ENCODE peak calls at places on chromosomes 12 and 14, in six cellular contexts. D is stomach, J is lower leg skin, O is neural crest cell, M is epithelial cell of esophagus, S is HFF-Myc. W is an unnamed sample.

GRCh38 chr14:74080820-74081460 is 3.3 kb downstream of the ALDH6A1 start:
- DNase-seq in J (no peak), O (no peak), D (no peak), M (no peak), S (no peak), W (no peak)

GRCh38 chr12:21065845-21066244 is 65.1 kb upstream of the SLCO1B1 start:
- DNase-seq in J (no peak), S (no peak), M (peak; percentile 5), O (no peak), D (no peak), W (no peak)

GRCh38 chr12:54719691-54720090 is 71.5 kb upstream of the DCD start:
- DNase-seq in J (no peak), D (no peak), O (no peak), S (no peak), M (no peak), W (no peak)

GRCh38 chr14:99730876-99731351 is 46.8 kb downstream of the CYP46A1 start:
- DNase-seq in S (no peak), D (no peak), M (no peak), O (no peak), J (no peak), W (no peak)

GRCh38 chr14:92568621-92569479 is 55.3 kb downstream of the RIN3 start:
- DNase-seq in S (no peak), D (no peak), O (no peak), M (no peak), J (no peak), W (no peak)

GRCh38 chr12:115687094-115687493 is 590.4 kb downstream of the MED13L start:
- DNase-seq in J (no peak), D (peak; percentile 26), M (no peak), O (no peak), S (no peak), W (no peak)

GRCh38 chr12:53053223-53054111 is 3.6 kb downstream of the TNS2 start:
- DNase-seq in O (no peak), S (no peak), M (peak; percentile 84), J (no peak), D (peak; percentile 84), W (no peak)

GRCh38 chr12:109640961-109641360 is 67.4 kb downstream of the MVK start:
- DNase-seq in J (no peak), M (no peak), S (no peak), O (no peak), D (no peak), W (no peak)

GRCh38 chr12:84497819-84498218 is 414.8 kb downstream of the SLC6A15 start:
- DNase-seq in D (no peak), O (no peak), M (peak; percentile 36), J (no peak), S (no peak), W (no peak)

GRCh38 chr12:98743362-98743953 is 98.4 kb downstream of the APAF1 start:
- DNase-seq in D (no peak), J (no peak), M (peak; percentile 38), O (peak; percentile 54), S (no peak), W (no peak)

GRCh38 chr14:24238123-24238522 is 4.3 kb downstream of the TINF2 start:
- DNase-seq in D (no peak), M (peak; percentile 95), J (no peak), S (no peak), O (no peak), W (no peak)

GRCh38 chr12:29796823-29797263 is 13.1 kb upstream of the TMTC1 start:
- DNase-seq in O (no peak), J (peak; percentile 46), D (no peak), S (peak; percentile 31), M (peak; percentile 83), W (peak; percentile 70)

GRCh38 chr12:47950856-47951468 is 12.4 kb upstream of the TMEM106C start:
- DNase-seq in O (no peak), S (no peak), J (no peak), M (peak; percentile 87), D (no peak), W (no peak)

GRCh38 chr14:100472094-100472455 is 115.1 kb downstream of the BEGAIN start:
- DNase-seq in D (no peak), J (no peak), M (no peak), O (no peak), S (no peak), W (no peak)

GRCh38 chr12:89636054-89636775 is 72.4 kb downstream of the ATP2B1 start:
- DNase-seq in J (no peak), O (no peak), M (peak; percentile 81), S (no peak), D (no peak), W (no peak)

GRCh38 chr12:56836800-56837663 is 73.9 kb downstream of the HSD17B6 start:
- DNase-seq in M (peak; percentile 95), J (no peak), D (no peak), S (peak; percentile 74), O (no peak), W (no peak)

GRCh38 chr12:54950071-54950727 is 34.4 kb downstream of the TESPA1 start:
- DNase-seq in S (no peak), O (no peak), M (no peak), D (no peak), J (no peak), W (no peak)

GRCh38 chr14:39267592-39268112 is 33.9 kb downstream of the MIA2 start:
- DNase-seq in D (no peak), O (no peak), J (no peak), M (peak; percentile 45), S (no peak), W (no peak)

GRCh38 chr12:82650627-82651337 is 35.9 kb upstream of the TMTC2 start:
- DNase-seq in D (peak; percentile 48), M (peak; percentile 97), J (peak; percentile 62), S (peak; percentile 27), O (no peak), W (no peak)

DNA sequence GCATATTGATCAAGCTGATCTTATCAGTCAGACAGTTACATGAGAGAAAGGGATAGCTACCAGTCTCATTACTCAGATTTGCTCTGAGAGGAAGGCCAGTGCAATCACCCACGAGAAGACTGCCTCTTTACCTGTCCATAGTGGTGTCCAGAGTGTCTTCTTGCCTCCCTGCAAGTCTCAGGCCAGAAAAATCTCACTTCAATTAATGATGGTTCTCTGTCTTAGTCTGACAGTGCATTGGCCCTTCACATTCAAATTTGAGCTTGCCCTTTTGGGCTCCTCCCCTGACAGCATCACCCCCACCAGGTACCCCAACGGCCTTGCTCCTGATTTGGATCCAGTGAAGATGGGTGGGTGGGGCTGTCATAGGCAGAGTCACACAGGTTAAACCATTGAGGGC is at the start of gene AICDA:
- DNase-seq in O (no peak), S (no peak), J (no peak), D (no peak), M (no peak), W (no peak)
- TF ChIP-seq CTCF in O (no peak), S (no peak), J (no peak), D (no peak), M (no peak), W (no peak)

DNA sequence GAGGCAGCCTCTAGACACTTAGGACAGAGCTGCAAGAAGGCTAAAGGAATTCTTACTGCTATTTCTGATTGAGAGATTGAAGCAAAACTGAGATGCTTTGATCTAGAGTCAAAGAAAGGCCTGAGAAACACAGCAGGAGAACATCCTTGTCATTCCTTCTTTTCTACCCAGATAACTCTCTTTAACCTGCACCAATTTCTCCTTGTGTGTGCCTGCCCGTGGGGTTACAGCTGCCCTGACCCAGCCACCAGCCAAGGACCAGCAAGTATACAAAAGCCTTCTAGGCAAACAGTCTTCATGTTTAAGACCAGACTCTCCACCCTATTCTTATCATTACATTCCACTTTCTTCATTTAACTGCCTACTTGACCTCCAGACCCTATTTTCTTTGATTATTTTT is 81.7 kb upstream of the PRB2 start:
- DNase-seq in O (no peak), S (no peak), J (no peak), M (no peak), D (no peak), W (no peak)
- TF ChIP-seq CTCF in O (no peak), S (no peak), J (no peak), M (no peak), D (no peak), W (no peak)

GRCh38 chr14:105392161-105393090 is 5.9 kb upstream of the TEX22 start:
- DNase-seq in M (no peak), O (no peak), J (no peak), D (no peak), S (no peak), W (no peak)

GRCh38 chr14:105389534-105389933 is 8.8 kb upstream of the TEX22 start:
- DNase-seq in S (no peak), M (no peak), D (no peak), O (no peak), J (no peak), W (no peak)

GRCh38 chr14:105391541-105391940 is 6.8 kb upstream of the TEX22 start:
- DNase-seq in M (no peak), D (no peak), O (no peak), J (no peak), S (no peak), W (no peak)

GRCh38 chr14:105389976-105390848 is 8.1 kb upstream of the TEX22 start:
- DNase-seq in S (no peak), D (no peak), M (no peak), O (no peak), J (no peak), W (no peak)

DNA sequence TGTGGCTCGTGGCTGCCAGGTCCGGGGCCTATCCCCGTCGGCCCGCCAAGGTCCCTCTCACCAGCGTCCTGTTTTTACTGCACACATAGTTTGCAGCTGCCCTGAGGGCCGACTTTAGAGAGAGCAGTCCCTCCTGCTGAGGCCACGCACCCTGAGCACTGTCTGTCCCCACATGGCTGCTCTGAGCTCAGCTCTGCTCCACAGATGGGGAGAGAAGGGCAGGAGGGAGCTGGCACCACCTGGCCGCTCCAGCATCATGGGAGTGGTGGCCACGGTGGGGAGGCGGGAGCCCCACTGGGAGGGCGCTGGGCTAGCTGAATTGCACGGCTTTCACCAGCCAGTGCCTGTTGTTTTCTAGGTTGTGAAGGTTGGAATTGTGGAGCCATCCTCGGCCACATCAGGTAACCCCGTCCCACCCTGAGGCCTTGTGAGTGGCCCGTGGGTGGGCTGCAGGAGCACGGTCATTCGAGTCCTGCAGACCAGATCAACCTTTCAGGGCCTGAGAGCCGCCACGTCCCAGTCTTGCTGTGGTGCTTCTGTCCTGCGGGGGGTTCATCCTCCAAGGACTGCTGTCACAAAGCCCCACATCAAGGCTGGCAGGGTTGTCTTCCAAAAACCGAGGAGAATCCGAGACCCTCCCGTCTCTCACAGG is 7.4 kb upstream of the TEX22 start:
- DNase-seq in J (no peak), O (no peak), D (no peak), S (no peak), M (no peak), W (no peak)
- TF ChIP-seq CTCF in J (no peak), O (no peak), D (no peak), S (no peak), M (no peak), W (no peak)

DNA sequence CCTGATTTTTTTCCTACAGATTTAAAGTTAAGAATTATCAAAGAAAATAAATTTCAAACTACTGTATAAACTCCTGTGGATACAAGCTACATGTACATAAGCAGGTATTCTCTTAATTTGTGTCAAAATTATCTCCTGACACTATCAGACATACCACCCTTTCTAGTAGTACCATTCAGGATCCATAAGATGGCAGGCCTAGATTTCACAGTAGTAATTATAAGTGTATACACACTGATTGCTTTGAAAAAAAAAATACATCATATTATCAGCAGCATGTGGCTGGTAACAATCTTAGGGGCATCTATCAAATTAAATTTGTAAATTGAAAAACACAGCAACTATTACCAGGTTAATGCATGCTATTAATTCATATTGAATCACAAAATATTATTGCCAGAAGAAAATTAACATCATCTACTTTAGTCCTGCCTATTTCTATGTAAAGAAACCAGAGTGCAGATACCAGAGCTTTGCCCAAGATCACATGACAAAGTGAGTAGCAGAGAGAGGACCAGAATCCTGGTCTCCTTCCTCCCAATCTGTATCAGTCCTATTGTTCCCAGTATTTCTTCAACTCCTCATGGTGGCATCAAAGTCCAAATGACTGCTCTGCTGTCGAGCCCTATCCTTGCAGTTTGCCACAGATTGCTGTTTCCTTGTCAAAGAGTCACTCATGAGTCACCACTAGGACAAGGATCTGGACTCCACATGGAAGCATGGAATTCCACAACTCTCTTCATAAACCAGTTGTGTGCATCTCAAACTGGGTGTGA is 27.7 kb upstream of the CALM1 start:
- DNase-seq in O (no peak), S (peak; percentile 55), D (no peak), M (peak; percentile 47), J (no peak), W (no peak)
- TF ChIP-seq CTCF in O (no peak), S (no peak), D (no peak), M (no peak), J (no peak), W (no peak)